ENCODE peak calls at places on chromosomes 3 and 15, in nine cellular contexts. R is neural progenitor cell, X is GM23248, U is HepG2, H is A549, Q is PC-3, F is hepatocyte, N is endothelial cell of umbilical vein, C is HCT116. W is an unnamed sample.

GRCh38 chr15:25944386-25944785 is 81.3 kb upstream of the ATP10A start:
- DNase-seq in X (no peak), C (no peak), N (no peak), H (no peak), Q (no peak), R (no peak), F (no peak), U (no peak), W (no peak)

GRCh38 chr3:10556312-10556711 is 50.9 kb upstream of the ATP2B2 start:
- DNase-seq in H (no peak), N (no peak), U (no peak), R (no peak), Q (no peak), F (no peak), C (no peak), X (no peak), W (no peak)

GRCh38 chr3:25045291-25045690 is 382.8 kb upstream of the RARB start:
- DNase-seq in C (no peak), Q (no peak), U (no peak), F (peak), X (no peak), N (peak), R (peak), H (no peak), W (peak)

GRCh38 chr3:52845157-52845556 is 10.3 kb upstream of the MUSTN1 start:
- DNase-seq in H (no peak), R (no peak), F (peak), Q (no peak), C (no peak), N (no peak), X (peak), U (peak), W (peak)

GRCh38 chr3:160754855-160755747 is 930 bp upstream of the PPM1L start:
- DNase-seq in R (peak), C (peak), F (peak), U (peak), Q (peak), N (peak), X (peak), H (peak), W (peak)

GRCh38 chr3:138493804-138494606 is 59.6 kb downstream of the ESYT3 start:
- DNase-seq in X (peak), Q (peak), C (no peak), N (peak), H (peak), R (no peak), U (no peak), F (no peak), W (peak)

GRCh38 chr3:136106101-136106500 is 90.0 kb downstream of the MSL2 start:
- DNase-seq in X (no peak), U (no peak), N (peak), C (no peak), F (no peak), R (no peak), Q (no peak), H (no peak), W (no peak)

GRCh38 chr3:124985358-124985757 is 50.8 kb upstream of the MUC13 start:
- DNase-seq in U (no peak), X (peak), F (peak), C (peak), H (peak), R (no peak), N (no peak), Q (peak), W (peak)

GRCh38 chr3:180698760-180699270 is 19.5 kb upstream of the CCDC39 start:
- DNase-seq in R (no peak), Q (no peak), X (peak), U (no peak), C (no peak), H (no peak), N (no peak), F (no peak), W (no peak)

GRCh38 chr3:157355276-157355675 is 81.4 kb upstream of the PTX3 start:
- DNase-seq in U (no peak), F (no peak), R (no peak), X (no peak), N (no peak), C (no peak), Q (no peak), H (no peak), W (no peak)

GRCh38 chr15:101014921-101015841 is 96.0 kb downstream of the LRRK1 start:
- DNase-seq in C (peak), U (peak), R (peak), F (peak), X (peak), H (peak), Q (peak), N (peak), W (peak)

GRCh38 chr3:87780808-87781207 is 278.0 kb downstream of the CGGBP1 start:
- DNase-seq in R (no peak), H (no peak), U (no peak), N (no peak), X (no peak), F (no peak), C (no peak), Q (no peak), W (no peak)

GRCh38 chr3:49673715-49674490 is at the start of gene APEH:
- DNase-seq in X (peak), H (peak), Q (peak), F (peak), R (peak), N (peak), U (peak), C (peak), W (peak)

GRCh38 chr3:132347095-132347494 is 29.9 kb downstream of the ACP3 start:
- DNase-seq in N (peak), U (peak), Q (peak), H (no peak), F (no peak), X (peak), R (no peak), C (no peak), W (no peak)

GRCh38 chr3:194352631-194353290 is 1.6 kb upstream of the CPN2 start:
- DNase-seq in F (no peak), R (no peak), Q (no peak), C (no peak), N (no peak), H (no peak), U (no peak), X (no peak), W (no peak)

GRCh38 chr3:146594843-146595482 is 10.2 kb downstream of the PLSCR5 start:
- DNase-seq in R (peak), Q (peak), H (peak), F (peak), N (peak), C (peak), X (peak), U (peak), W (peak)

GRCh38 chr15:71800190-71800589 is 10.2 kb upstream of the NR2E3 start:
- DNase-seq in H (no peak), Q (peak), R (no peak), U (no peak), X (no peak), N (no peak), F (no peak), C (no peak), W (peak)

GRCh38 chr3:41204369-41204768 is 5.1 kb downstream of the CTNNB1 start:
- DNase-seq in X (no peak), N (no peak), R (no peak), H (no peak), C (no peak), U (no peak), F (no peak), Q (no peak), W (no peak)

GRCh38 chr3:41200669-41201021 is 1.3 kb downstream of the CTNNB1 start:
- DNase-seq in X (peak), H (no peak), N (peak), F (peak), C (no peak), R (peak), Q (peak), U (peak), W (peak)

GRCh38 chr3:41202075-41202833 is 2.9 kb downstream of the CTNNB1 start:
- DNase-seq in U (peak), F (no peak), Q (peak), X (no peak), R (peak), N (peak), H (no peak), C (no peak), W (no peak)

GRCh38 chr3:41205591-41205990 is 6.3 kb downstream of the CTNNB1 start:
- DNase-seq in H (no peak), U (no peak), Q (no peak), C (no peak), X (no peak), R (no peak), F (no peak), N (no peak), W (no peak)

GRCh38 chr3:41202834-41203345 is 3.6 kb downstream of the CTNNB1 start:
- DNase-seq in N (peak), X (peak), R (peak), U (peak), H (no peak), F (peak), Q (peak), C (no peak), W (peak)
- H3K4me3 ChIP-seq in N (peak), X (peak), R (peak), U (peak), H (no peak), F (peak), Q (peak), C (no peak), W (no peak)

GRCh38 chr3:99852851-99853250 is 35.2 kb downstream of the CMSS1 start:
- DNase-seq in Q (no peak), F (no peak), X (peak), U (no peak), C (no peak), R (no peak), N (no peak), H (no peak), W (peak)

GRCh38 chr3:99846472-99846871 is 28.8 kb downstream of the CMSS1 start:
- DNase-seq in U (peak), X (peak), H (no peak), R (no peak), C (no peak), Q (peak), N (peak), F (no peak), W (peak)

GRCh38 chr3:99848433-99848832 is 30.8 kb downstream of the CMSS1 start:
- DNase-seq in F (no peak), U (no peak), Q (no peak), C (no peak), X (no peak), H (no peak), N (no peak), R (no peak), W (no peak)

GRCh38 chr3:99851955-99852354 is 34.3 kb downstream of the CMSS1 start:
- DNase-seq in Q (no peak), X (no peak), N (no peak), H (no peak), C (no peak), F (no peak), R (no peak), U (no peak), W (no peak)

DNA sequence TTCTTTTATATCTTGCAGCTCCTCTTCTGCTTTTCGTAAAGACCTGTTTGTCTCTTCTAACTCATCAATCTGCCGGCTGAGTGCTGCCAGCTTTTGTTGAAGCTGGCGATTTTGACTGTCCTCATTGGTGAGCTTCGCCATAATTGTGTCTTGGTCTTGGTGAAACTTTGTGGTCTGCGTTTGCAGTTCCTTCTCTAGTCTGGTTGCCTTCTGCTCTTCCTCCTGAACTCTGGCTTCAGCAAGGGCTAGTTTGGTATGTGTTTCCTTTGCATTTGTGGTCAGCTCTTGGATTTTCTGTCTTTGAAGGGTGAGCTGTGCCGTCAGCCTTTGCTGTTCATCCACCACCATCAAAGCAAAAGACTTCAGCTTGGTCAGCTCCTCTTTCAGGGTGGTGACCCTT is 32.9 kb downstream of the CMSS1 start:
- DNase-seq in F (no peak), U (no peak), N (no peak), H (no peak), Q (no peak), R (no peak), X (no peak), C (no peak), W (peak)
- H3K4me2 ChIP-seq in F (no peak), U (no peak), N (no peak), H (no peak), Q (no peak), R (peak), X (no peak), C (no peak), W (no peak)

GRCh38 chr3:62951037-62951613 is 75.9 kb upstream of the CADPS start:
- DNase-seq in N (no peak), H (no peak), F (no peak), X (no peak), C (no peak), U (no peak), R (no peak), Q (no peak), W (no peak)
- H3K4me3 ChIP-seq in N (no peak), H (no peak), F (no peak), X (no peak), C (no peak), U (no peak), R (no peak), Q (no peak), W (no peak)

GRCh38 chr15:95286911-95287769 is 1043.4 kb upstream of the NR2F2 start:
- DNase-seq in H (no peak), X (no peak), C (no peak), F (no peak), Q (no peak), R (peak), N (peak), U (no peak), W (peak)
- H3K4me2 ChIP-seq in H (no peak), X (no peak), C (no peak), F (no peak), Q (no peak), R (peak), N (peak), U (no peak), W (peak)

GRCh38 chr15:90762109-90762508 is 45.0 kb downstream of the BLM start:
- DNase-seq in Q (no peak), N (no peak), U (no peak), H (no peak), X (peak), R (no peak), C (no peak), F (peak), W (peak)
- H3K4me3 ChIP-seq in Q (no peak), N (no peak), U (no peak), H (no peak), X (peak), R (no peak), C (no peak), F (no peak), W (no peak)

DNA sequence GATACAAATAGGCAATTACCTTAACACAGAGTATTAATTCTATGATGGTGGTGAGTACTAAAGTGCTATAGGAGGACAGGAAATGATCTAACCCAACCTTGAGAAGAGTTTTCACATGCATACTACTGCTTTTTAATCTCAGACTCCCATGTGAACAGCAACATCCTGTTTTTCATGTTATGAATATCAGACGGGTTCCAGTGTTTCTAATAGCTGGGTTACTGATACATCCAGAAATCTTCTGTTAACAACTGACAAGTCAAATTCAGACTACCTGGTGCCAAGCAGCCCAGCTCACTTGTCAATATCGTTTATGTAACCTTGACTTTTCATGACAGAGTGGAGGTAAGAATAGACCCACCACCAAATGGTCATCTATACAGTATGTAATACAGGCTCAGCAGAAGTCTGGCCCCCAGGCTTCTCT is 220.2 kb upstream of the COL8A1 start:
- DNase-seq in X (no peak), R (no peak), F (no peak), N (peak), C (no peak), U (no peak), H (no peak), Q (no peak), W (no peak)
- H3K4me2 ChIP-seq in X (no peak), R (no peak), F (no peak), N (peak), C (no peak), U (no peak), H (no peak), Q (no peak), W (no peak)

W was measured in fibroblast of lung.